ENCODE peak calls at places on chromosomes 6 and 20, in six cellular contexts. O is GDM1; C is activated T-helper 9 cell treated with anti-CD3 and anti-CD28 coated beads, Interleukin-2, amount 50 U/mL, for 16 hours; N is fibroblast of mammary gland; F is neural crest cell; Z is activated CD8-positive, alpha-beta memory T cell treated with anti-CD3 and anti-CD28 coated beads for 1 hour. K is an unnamed sample.
A peak's percentile ranks its signal among the peaks of the same experiment; 100 is the strongest.

GRCh38 chr6:146209942-146210341 is 181.1 kb downstream of the GRM1 start:
- DNase-seq in O (no peak), C (no peak), N (no peak), F (no peak), Z (no peak), K (no peak)

GRCh38 chr6:25403150-25403549 is 124.0 kb downstream of the CARMIL1 start:
- DNase-seq in O (no peak), C (no peak), N (no peak), F (no peak), Z (no peak), K (no peak)

GRCh38 chr20:62164879-62165761 is 17.7 kb upstream of the MTG2 start:
- DNase-seq in O (no peak), C (no peak), N (no peak), F (no peak), Z (no peak), K (no peak)

GRCh38 chr6:32108094-32108627 is 977 bp downstream of the TNXB start:
- DNase-seq in O (no peak), C (no peak), N (peak; percentile 55), F (no peak), Z (no peak), K (no peak)

GRCh38 chr6:77456531-77457248 is 6.6 kb downstream of the HTR1B start:
- DNase-seq in O (no peak), C (no peak), N (peak; percentile 99), F (no peak), Z (no peak), K (peak; percentile 18)

GRCh38 chr20:62320581-62321354 is 18.0 kb downstream of the ADRM1 start:
- DNase-seq in O (no peak), C (no peak), N (no peak), F (no peak), Z (no peak), K (peak; percentile 62)

GRCh38 chr6:21033575-21034026 is 499.3 kb downstream of the CDKAL1 start:
- DNase-seq in O (no peak), C (no peak), N (peak; percentile 87), F (no peak), Z (no peak), K (no peak)

GRCh38 chr6:89026151-89026550 is 54.4 kb upstream of the PNRC1 start:
- DNase-seq in O (no peak), C (no peak), N (no peak), F (no peak), Z (no peak), K (no peak)

GRCh38 chr6:123855493-123855892 is 51.8 kb downstream of the NKAIN2 start:
- DNase-seq in O (no peak), C (no peak), N (no peak), F (no peak), Z (no peak), K (no peak)

GRCh38 chr20:34337982-34338756 is 24.9 kb upstream of the ITCH start:
- DNase-seq in O (no peak), C (no peak), N (no peak), F (no peak), Z (no peak), K (no peak)

GRCh38 chr20:833121-833449 is 430 bp upstream of the FAM110A start:
- DNase-seq in O (no peak), C (no peak), N (no peak), F (no peak), Z (no peak), K (no peak)

GRCh38 chr6:108123946-108124345 is 41.9 kb upstream of the NR2E1 start:
- DNase-seq in O (no peak), C (no peak), N (no peak), F (no peak), Z (no peak), K (no peak)

GRCh38 chr6:156832166-156832743 is 55.1 kb downstream of the ARID1B start:
- DNase-seq in O (no peak), C (no peak), N (peak; percentile 84), F (no peak), Z (no peak), K (no peak)

GRCh38 chr6:2853766-2854393 is 12.2 kb upstream of the SERPINB1 start:
- DNase-seq in O (no peak), C (peak; percentile 80), N (peak; percentile 87), F (no peak), Z (peak; percentile 49), K (peak; percentile 87)

GRCh38 chr6:135438907-135439535 is 58.5 kb downstream of the AHI1 start:
- DNase-seq in O (peak; percentile 19), C (no peak), N (peak; percentile 38), F (no peak), Z (no peak), K (peak; percentile 44)

GRCh38 chr20:25707695-25708094 is 11.0 kb upstream of the ZNF337 start:
- DNase-seq in O (no peak), C (no peak), N (no peak), F (no peak), Z (no peak), K (no peak)

GRCh38 chr20:1631309-1632227 is 11.8 kb upstream of the SIRPB1 start:
- DNase-seq in O (no peak), C (no peak), N (no peak), F (no peak), Z (no peak), K (no peak)

GRCh38 chr20:44070139-44070900 is 116.7 kb downstream of the JPH2 start:
- DNase-seq in O (no peak), C (no peak), N (no peak), F (no peak), Z (no peak), K (no peak)

GRCh38 chr6:75421316-75422023 is 72.1 kb downstream of the FILIP1 start:
- DNase-seq in O (no peak), C (no peak), N (peak; percentile 60), F (no peak), Z (no peak), K (no peak)

GRCh38 chr6:16337280-16337975 is 99.0 kb downstream of the GMPR start:
- DNase-seq in O (no peak), C (no peak), N (peak; percentile 99), F (no peak), Z (no peak), K (no peak)

GRCh38 chr6:137223370-137224131 is 4.4 kb upstream of the IFNGR1 start:
- DNase-seq in O (peak; percentile 71), C (no peak), N (peak; percentile 89), F (no peak), Z (no peak), K (no peak)

GRCh38 chr6:110881929-110882629 is 7.5 kb downstream of the AMD1 start:
- DNase-seq in O (no peak), C (no peak), N (no peak), F (no peak), Z (no peak), K (no peak)

GRCh38 chr6:5626727-5627426 is 365.6 kb downstream of the FARS2 start:
- DNase-seq in O (no peak), C (no peak), N (no peak), F (no peak), Z (no peak), K (no peak)

GRCh38 chr20:43389839-43390626 is 67.7 kb upstream of the SRSF6 start:
- DNase-seq in O (no peak), C (no peak), N (no peak), F (peak; percentile 36), Z (no peak), K (no peak)

GRCh38 chr6:89161326-89162046 is 15.6 kb downstream of the PM20D2 start:
- DNase-seq in O (no peak), C (no peak), N (peak; percentile 61), F (no peak), Z (no peak), K (no peak)

GRCh38 chr6:8633762-8634161 is 198.4 kb upstream of the SLC35B3 start:
- DNase-seq in O (no peak), C (no peak), N (no peak), F (no peak), Z (no peak), K (no peak)

K was measured in SW480.